ENCODE peak calls at places on chromosomes 12 and 14, in four cellular contexts. One of them, this sample, is unnamed. For H3K4me1 and H3K9me3, the result is how much of the 10 kb centered on the place peaks cover.

GRCh38 chr12:76942276-76942675 is 63.5 kb upstream of the CSRP2 start:
- DNase-seq in tibial nerve: no peak
- DNase-seq in PC-9: no peak
- DNase-seq in PC-3: no peak
- DNase-seq in this sample: no peak

GRCh38 chr14:32967421-32967820 is 28.7 kb downstream of the NPAS3 start:
- DNase-seq in tibial nerve: no peak
- DNase-seq in PC-9: no peak
- DNase-seq in PC-3: no peak
- DNase-seq in this sample: no peak

GRCh38 chr14:106586098-106586704 is 1059.8 kb downstream of the TMEM121 start:
- DNase-seq in tibial nerve: peak
- DNase-seq in PC-9: peak
- DNase-seq in PC-3: no peak
- DNase-seq in this sample: no peak

GRCh38 chr14:29527286-29527685 is 400.4 kb downstream of the PRKD1 start:
- DNase-seq in tibial nerve: no peak
- DNase-seq in PC-9: no peak
- DNase-seq in PC-3: no peak
- DNase-seq in this sample: no peak

GRCh38 chr12:3453947-3454675 is 36.9 kb upstream of the PRMT8 start:
- DNase-seq in tibial nerve: no peak
- DNase-seq in PC-9: peak
- DNase-seq in PC-3: peak
- DNase-seq in this sample: peak

GRCh38 chr12:102407776-102408486 is 72.4 kb downstream of the IGF1 start:
- DNase-seq in tibial nerve: no peak
- DNase-seq in PC-9: no peak
- DNase-seq in PC-3: no peak
- DNase-seq in this sample: no peak

GRCh38 chr14:103775506-103775905 is 59.9 kb downstream of the ZFYVE21 start:
- DNase-seq in tibial nerve: no peak
- DNase-seq in PC-9: no peak
- DNase-seq in PC-3: no peak
- DNase-seq in this sample: no peak

GRCh38 chr12:18375583-18375982 is 114.3 kb downstream of the PIK3C2G start:
- DNase-seq in tibial nerve: no peak
- DNase-seq in PC-9: no peak
- DNase-seq in PC-3: no peak
- DNase-seq in this sample: no peak

GRCh38 chr14:35506927-35507326 is 27.0 kb upstream of the INSM2 start:
- DNase-seq in tibial nerve: no peak
- DNase-seq in PC-9: no peak
- DNase-seq in PC-3: no peak
- DNase-seq in this sample: no peak

GRCh38 chr14:21106191-21106505 is 5.3 kb downstream of the TMEM253 start:
- DNase-seq in tibial nerve: no peak
- DNase-seq in PC-9: no peak
- DNase-seq in PC-3: no peak
- DNase-seq in this sample: peak

GRCh38 chr14:74917200-74917543 is 5.9 kb downstream of the RPS6KL1 start:
- DNase-seq in tibial nerve: no peak
- DNase-seq in PC-9: no peak
- DNase-seq in PC-3: no peak
- DNase-seq in this sample: no peak

GRCh38 chr12:75944097-75944904 is 87.3 kb downstream of the PHLDA1 start:
- DNase-seq in tibial nerve: no peak
- DNase-seq in PC-9: peak
- DNase-seq in PC-3: peak
- DNase-seq in this sample: peak

GRCh38 chr14:56995010-56995409 is 184.7 kb upstream of the OTX2 start:
- DNase-seq in tibial nerve: no peak
- DNase-seq in PC-9: no peak
- DNase-seq in PC-3: peak
- DNase-seq in this sample: no peak

GRCh38 chr14:105475269-105475915 is 771 bp downstream of the CRIP2 start:
- DNase-seq in tibial nerve: no peak
- DNase-seq in PC-9: no peak
- DNase-seq in PC-3: peak
- DNase-seq in this sample: peak

GRCh38 chr12:89101440-89101839 is 250.9 kb downstream of the DUSP6 start:
- DNase-seq in tibial nerve: no peak
- DNase-seq in PC-9: no peak
- DNase-seq in PC-3: no peak
- DNase-seq in this sample: no peak

GRCh38 chr14:102029956-102030355 is 56.9 kb downstream of the HSP90AA1 start:
- DNase-seq in tibial nerve: no peak
- DNase-seq in PC-9: peak
- DNase-seq in PC-3: peak
- DNase-seq in this sample: no peak
- H3K27ac ChIP-seq in tibial nerve: no peak
- H3K27ac ChIP-seq in PC-9: peak
- H3K27ac ChIP-seq in PC-3: peak
- H3K27ac ChIP-seq in this sample: no peak

DNA sequence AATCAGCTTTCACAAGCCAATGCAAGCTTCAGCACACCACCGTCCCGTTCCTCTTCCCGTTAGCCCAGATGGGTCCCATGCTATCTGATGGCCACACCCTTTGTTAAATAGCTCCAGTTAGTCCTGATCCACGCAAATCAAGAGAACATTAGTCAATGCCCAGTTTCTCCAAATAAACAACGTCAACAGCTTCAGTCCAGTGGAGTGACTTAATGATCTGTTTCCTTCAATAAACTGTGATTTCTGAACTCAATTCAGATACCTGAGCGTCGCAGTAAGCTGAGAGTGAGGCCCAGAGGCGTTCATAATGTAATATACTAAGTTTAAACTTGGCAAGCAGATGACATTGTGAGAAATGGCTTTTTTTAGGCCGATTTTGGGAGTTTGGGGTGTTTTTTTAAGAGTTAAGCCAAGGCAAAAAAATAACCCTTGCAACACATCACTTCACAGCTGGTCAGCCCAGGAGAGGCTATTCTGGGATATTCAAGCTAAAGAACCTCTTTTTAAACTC is 112.3 kb downstream of the ZFP36L1 start:
- DNase-seq in tibial nerve: peak
- DNase-seq in PC-9: no peak
- DNase-seq in PC-3: no peak
- DNase-seq in this sample: no peak
- H3K4me1 ChIP-seq in tibial nerve: under half
- H3K4me1 ChIP-seq in PC-9: half or more
- H3K4me1 ChIP-seq in PC-3: under half
- H3K4me1 ChIP-seq in this sample: under half

GRCh38 chr12:131353826-131354225 is 357.1 kb upstream of the SFSWAP start:
- DNase-seq in tibial nerve: no peak
- DNase-seq in PC-9: no peak
- DNase-seq in PC-3: peak
- DNase-seq in this sample: no peak
- H3K9me3 ChIP-seq in tibial nerve: under half
- H3K9me3 ChIP-seq in PC-9: under half
- H3K9me3 ChIP-seq in PC-3: under half
- H3K9me3 ChIP-seq in this sample: under half

DNA sequence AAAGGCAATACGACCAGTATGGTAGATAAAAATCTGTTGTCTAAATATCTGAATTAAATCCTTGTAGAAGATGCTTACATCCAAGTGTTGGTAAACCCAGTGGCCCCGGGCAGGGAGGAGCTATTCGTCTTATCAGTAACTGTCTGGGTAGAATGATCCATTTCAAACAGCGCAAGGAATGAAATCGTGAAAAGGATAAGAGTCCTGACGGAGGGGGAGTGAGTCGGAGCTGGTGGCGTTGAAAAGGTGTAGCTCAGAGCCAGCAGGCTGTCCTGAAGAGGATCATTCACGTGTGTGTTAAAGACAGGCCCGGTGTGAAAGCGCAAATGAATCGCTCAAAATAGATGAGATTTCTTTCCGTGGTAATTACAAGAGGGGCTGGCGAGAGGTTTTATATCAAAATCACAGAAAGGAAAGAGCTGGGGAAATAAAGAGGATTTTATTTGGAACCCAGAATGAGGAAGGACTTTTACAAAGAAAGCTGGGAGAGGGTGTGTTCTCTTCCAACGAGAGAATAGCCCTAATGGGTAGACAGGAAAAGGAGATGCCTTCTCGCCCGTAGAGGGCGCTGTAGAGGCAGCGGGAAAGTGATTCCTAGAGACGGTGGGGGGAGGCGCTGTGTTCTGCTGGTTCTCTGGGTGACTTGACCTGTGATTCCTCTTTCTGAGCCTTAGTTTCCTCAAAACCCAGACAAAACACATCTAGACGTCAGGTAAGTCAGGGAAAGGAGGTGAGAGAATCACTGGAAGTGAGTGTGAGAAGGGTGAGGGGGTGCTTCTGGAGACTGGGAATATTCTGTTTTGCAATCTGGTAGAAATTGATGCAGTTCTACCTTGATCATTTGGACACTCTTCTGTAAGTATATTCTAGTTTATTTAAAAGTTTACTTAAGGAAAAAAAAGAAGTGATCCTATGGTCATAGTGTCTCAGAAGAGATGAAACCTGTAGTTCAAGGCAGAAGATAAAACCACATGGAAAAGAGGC is 39.3 kb downstream of the SRRM4 start:
- DNase-seq in tibial nerve: no peak
- DNase-seq in PC-9: peak
- DNase-seq in PC-3: peak
- DNase-seq in this sample: no peak
- H3K27ac ChIP-seq in tibial nerve: no peak
- H3K27ac ChIP-seq in PC-9: no peak
- H3K27ac ChIP-seq in PC-3: no peak
- H3K27ac ChIP-seq in this sample: no peak

DNA sequence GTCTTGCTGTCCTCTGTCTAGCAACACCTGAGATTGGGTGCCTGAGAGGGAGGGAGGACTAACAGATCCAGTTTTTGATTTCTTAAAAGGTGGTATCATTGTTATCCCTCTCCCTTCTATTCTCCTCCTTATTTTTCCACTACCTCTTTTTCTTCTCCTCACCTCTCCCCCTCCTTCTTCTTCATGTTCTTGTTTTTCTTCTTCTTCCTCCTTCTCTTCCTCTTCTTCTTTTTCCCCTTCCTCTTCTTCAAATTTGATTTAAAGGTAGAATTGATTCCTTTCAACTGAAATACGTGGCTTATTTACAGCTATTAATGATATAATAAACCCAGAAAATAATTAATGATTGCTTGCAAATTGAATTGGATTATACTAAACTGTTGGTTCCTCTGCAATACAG is 256.8 kb upstream of the BTG1 start:
- DNase-seq in tibial nerve: no peak
- DNase-seq in PC-9: no peak
- DNase-seq in PC-3: no peak
- DNase-seq in this sample: no peak
- H3K4me1 ChIP-seq in tibial nerve: under half
- H3K4me1 ChIP-seq in PC-9: under half
- H3K4me1 ChIP-seq in PC-3: under half
- H3K4me1 ChIP-seq in this sample: under half

GRCh38 chr12:56864318-56864717 is 69.9 kb downstream of the SDR9C7 start:
- DNase-seq in tibial nerve: no peak
- DNase-seq in PC-9: no peak
- DNase-seq in PC-3: no peak
- DNase-seq in this sample: no peak
- H3K9me3 ChIP-seq in tibial nerve: under half
- H3K9me3 ChIP-seq in PC-9: under half
- H3K9me3 ChIP-seq in PC-3: half or more
- H3K9me3 ChIP-seq in this sample: under half